ENCODE peak calls at places on chromosomes 6 and 20, in nine cellular contexts. J is HL-60; O is KG1; T is stimulated activated naive CD8-positive, alpha-beta T cell treated with anti-CD3 and anti-CD28 coated beads, Interleukin-15, amount 100 ng/mL, for 72 hours; K is nephron progenitor cell; R is HT1080; C is activated CD8-positive, alpha-beta memory T cell treated with anti-CD3 and anti-CD28 coated beads for 4 hours; L is NCI-H146; G is retina. W is an unnamed sample.

GRCh38 chr6:105804436-105804835 is 281.7 kb upstream of the PRDM1 start:
- DNase-seq in J (no peak), O (no peak), T (no peak), K (no peak), R (peak), C (no peak), L (no peak), G (no peak), W (no peak)

GRCh38 chr6:4350571-4351505 is 215.5 kb upstream of the ECI2 start:
- DNase-seq in J (no peak), O (no peak), T (no peak), K (no peak), R (peak), C (no peak), L (no peak), G (no peak), W (no peak)

GRCh38 chr6:157811476-157812173 is 11.4 kb upstream of the SNX9 start:
- DNase-seq in J (no peak), O (no peak), T (no peak), K (no peak), R (peak), C (no peak), L (no peak), G (no peak), W (no peak)

GRCh38 chr6:30541515-30542403 is 14.5 kb downstream of the GNL1 start:
- DNase-seq in J (peak), O (peak), T (peak), K (peak), R (peak), C (peak), L (peak), G (peak), W (no peak)

GRCh38 chr6:169646906-169647567 is 54.8 kb downstream of the WDR27 start:
- DNase-seq in J (no peak), O (no peak), T (no peak), K (no peak), R (no peak), C (no peak), L (no peak), G (no peak), W (no peak)

GRCh38 chr6:106976270-106976669 is 1.7 kb upstream of the CD24 start:
- DNase-seq in J (no peak), O (no peak), T (no peak), K (no peak), R (no peak), C (no peak), L (no peak), G (no peak), W (no peak)

GRCh38 chr6:73152998-73153757 is 72.1 kb downstream of the KHDC1L start:
- DNase-seq in J (no peak), O (no peak), T (no peak), K (no peak), R (no peak), C (no peak), L (no peak), G (no peak), W (no peak)

GRCh38 chr6:67210450-67210849 is 1424.6 kb upstream of the ADGRB3 start:
- DNase-seq in J (no peak), O (no peak), T (no peak), K (no peak), R (no peak), C (no peak), L (no peak), G (no peak), W (no peak)

GRCh38 chr6:99522531-99522930 is 7.3 kb upstream of the USP45 start:
- DNase-seq in J (no peak), O (no peak), T (no peak), K (no peak), R (peak), C (no peak), L (no peak), G (no peak), W (no peak)

GRCh38 chr6:15378864-15379263 is 133.0 kb downstream of the JARID2 start:
- DNase-seq in J (no peak), O (no peak), T (no peak), K (no peak), R (no peak), C (no peak), L (peak), G (no peak), W (no peak)

GRCh38 chr20:40769677-40770285 is 80.7 kb upstream of the MAFB start:
- DNase-seq in J (peak), O (no peak), T (no peak), K (no peak), R (no peak), C (no peak), L (no peak), G (no peak), W (no peak)

GRCh38 chr6:20707166-20707485 is 172.9 kb downstream of the CDKAL1 start:
- DNase-seq in J (no peak), O (no peak), T (no peak), K (no peak), R (no peak), C (no peak), L (peak), G (peak), W (no peak)

GRCh38 chr6:73314577-73315492 is 39.2 kb downstream of the DPPA5 start:
- DNase-seq in J (no peak), O (no peak), T (no peak), K (no peak), R (no peak), C (no peak), L (no peak), G (peak), W (no peak)

GRCh38 chr6:34671362-34671761 is 25.2 kb downstream of the ILRUN start:
- DNase-seq in J (no peak), O (no peak), T (no peak), K (no peak), R (no peak), C (no peak), L (no peak), G (no peak), W (no peak)

GRCh38 chr6:96015791-96016776 is at the start of gene FUT9:
- DNase-seq in J (no peak), O (no peak), T (no peak), K (peak), R (peak), C (no peak), L (peak), G (peak), W (peak)

GRCh38 chr20:57392512-57393271 is 1.5 kb downstream of the RBM38 start:
- DNase-seq in J (peak), O (no peak), T (peak), K (no peak), R (no peak), C (peak), L (no peak), G (no peak), W (no peak)

GRCh38 chr6:108168501-108168979 is 2.7 kb downstream of the NR2E1 start:
- DNase-seq in J (peak), O (no peak), T (no peak), K (peak), R (no peak), C (no peak), L (peak), G (peak), W (no peak)

W was measured in NT2/D1.